ENCODE peak calls at places on chromosomes 1 and 21, in nine cellular contexts. K is A549, L is esophagus muscularis mucosa, T is breast epithelium, V is prostate gland, E is IMR-90, W is stomach, Z is heart left ventricle, F is NB4. C is an unnamed sample.

GRCh38 chr1:183956559-183957188 is 80.9 kb downstream of the COLGALT2 start:
- DNase-seq in T (no peak), E (peak), L (no peak), F (peak), K (peak), Z (no peak), W (no peak), V (no peak), C (peak)

GRCh38 chr21:36428789-36429671 is 43.8 kb downstream of the CHAF1B start:
- DNase-seq in F (peak), V (no peak), K (no peak), W (no peak), T (no peak), L (no peak), Z (no peak), E (no peak), C (no peak)

GRCh38 chr1:119323216-119323982 is 45.2 kb upstream of the HAO2 start:
- DNase-seq in E (no peak), Z (no peak), W (no peak), L (no peak), K (no peak), V (no peak), T (no peak), F (peak), C (no peak)

GRCh38 chr1:87279966-87280535 is 48.6 kb upstream of the LMO4 start:
- DNase-seq in K (peak), W (no peak), F (peak), E (peak), Z (no peak), L (no peak), T (no peak), V (no peak), C (no peak)

GRCh38 chr1:234645474-234645953 is 35.5 kb upstream of the IRF2BP2 start:
- DNase-seq in Z (no peak), W (no peak), V (no peak), F (peak), E (no peak), K (no peak), T (no peak), L (no peak), C (no peak)

GRCh38 chr1:159581422-159581821 is 6.2 kb upstream of the APCS start:
- DNase-seq in F (no peak), T (no peak), L (no peak), V (no peak), Z (no peak), K (no peak), E (no peak), W (no peak), C (no peak)

GRCh38 chr1:159282118-159282517 is 20.0 kb upstream of the FCER1A start:
- DNase-seq in Z (no peak), F (no peak), W (no peak), V (no peak), K (peak), T (no peak), L (no peak), E (no peak), C (no peak)

GRCh38 chr1:8889925-8890785 is 11.7 kb upstream of the ENO1 start:
- DNase-seq in L (peak), F (no peak), V (peak), E (peak), T (peak), W (peak), Z (peak), K (peak), C (peak)

GRCh38 chr21:42160111-42160949 is 58.6 kb upstream of the ABCG1 start:
- DNase-seq in V (no peak), Z (no peak), K (no peak), T (peak), L (no peak), W (no peak), E (no peak), F (no peak), C (no peak)

GRCh38 chr1:93707956-93708355 is 26.3 kb upstream of the BCAR3 start:
- DNase-seq in E (no peak), Z (no peak), W (no peak), V (no peak), T (no peak), F (no peak), K (no peak), L (no peak), C (no peak)

GRCh38 chr1:193113992-193114332 is 7.9 kb upstream of the CDC73 start:
- DNase-seq in T (no peak), Z (no peak), V (no peak), F (no peak), E (no peak), W (no peak), L (no peak), K (no peak), C (no peak)

GRCh38 chr1:154607084-154607747 is 770 bp downstream of the ADAR start:
- DNase-seq in L (no peak), W (no peak), Z (no peak), K (peak), F (peak), E (peak), V (peak), T (no peak), C (no peak)

GRCh38 chr1:59605761-59606160 is 209.0 kb upstream of the HOOK1 start:
- DNase-seq in T (no peak), K (no peak), L (no peak), E (peak), V (no peak), W (no peak), F (no peak), Z (no peak), C (no peak)

GRCh38 chr1:9723068-9723805 is 71.7 kb downstream of the PIK3CD start:
- DNase-seq in K (no peak), E (no peak), T (no peak), F (no peak), Z (no peak), V (no peak), W (no peak), L (no peak), C (no peak)

GRCh38 chr1:18926315-18927081 is 24.1 kb upstream of the ALDH4A1 start:
- DNase-seq in F (peak), E (peak), V (no peak), L (no peak), K (peak), T (no peak), W (peak), Z (peak), C (peak)

GRCh38 chr1:159000070-159000409 is 9.7 kb upstream of the IFI16 start:
- DNase-seq in Z (no peak), T (no peak), W (no peak), K (no peak), E (no peak), L (no peak), V (no peak), F (no peak), C (no peak)

GRCh38 chr1:84020151-84020550 is 21.2 kb upstream of the TTLL7 start:
- DNase-seq in K (no peak), Z (no peak), T (no peak), E (no peak), W (no peak), L (no peak), F (no peak), V (peak), C (no peak)

GRCh38 chr1:37034301-37035013 is at the start of gene GRIK3:
- DNase-seq in T (no peak), F (no peak), K (no peak), W (no peak), Z (no peak), V (no peak), E (no peak), L (no peak), C (no peak)

GRCh38 chr1:186325239-186325638 is 49.8 kb downstream of the TPR start:
- DNase-seq in L (no peak), F (peak), E (peak), K (peak), T (no peak), W (no peak), V (no peak), Z (no peak), C (no peak)

GRCh38 chr1:212982430-212983152 is 32.2 kb downstream of the VASH2 start:
- DNase-seq in T (no peak), F (no peak), Z (peak), W (peak), V (no peak), E (peak), K (no peak), L (peak), C (no peak)

GRCh38 chr1:183881387-183882084 is 76.6 kb downstream of the RGL1 start:
- DNase-seq in K (peak), T (peak), W (peak), L (no peak), E (peak), V (peak), F (no peak), Z (peak), C (peak)

GRCh38 chr1:38291906-38292521 is 245.4 kb upstream of the POU3F1 start:
- DNase-seq in E (no peak), Z (no peak), K (no peak), W (no peak), T (no peak), F (no peak), L (no peak), V (no peak), C (no peak)

GRCh38 chr1:29077155-29077554 is 46.5 kb downstream of the TMEM200B start:
- DNase-seq in W (no peak), V (no peak), F (no peak), T (no peak), E (no peak), K (no peak), Z (no peak), L (no peak), C (no peak)

GRCh38 chr1:151989131-151989868 is 4.4 kb downstream of the S100A10 start:
- DNase-seq in V (peak), E (peak), W (peak), T (no peak), L (no peak), K (peak), Z (peak), F (peak), C (no peak)
- TF ChIP-seq POLR2A in V (no peak), E (peak), W (no peak), T (no peak), L (no peak), K (no peak), Z (no peak), F (no peak), C (peak)

DNA sequence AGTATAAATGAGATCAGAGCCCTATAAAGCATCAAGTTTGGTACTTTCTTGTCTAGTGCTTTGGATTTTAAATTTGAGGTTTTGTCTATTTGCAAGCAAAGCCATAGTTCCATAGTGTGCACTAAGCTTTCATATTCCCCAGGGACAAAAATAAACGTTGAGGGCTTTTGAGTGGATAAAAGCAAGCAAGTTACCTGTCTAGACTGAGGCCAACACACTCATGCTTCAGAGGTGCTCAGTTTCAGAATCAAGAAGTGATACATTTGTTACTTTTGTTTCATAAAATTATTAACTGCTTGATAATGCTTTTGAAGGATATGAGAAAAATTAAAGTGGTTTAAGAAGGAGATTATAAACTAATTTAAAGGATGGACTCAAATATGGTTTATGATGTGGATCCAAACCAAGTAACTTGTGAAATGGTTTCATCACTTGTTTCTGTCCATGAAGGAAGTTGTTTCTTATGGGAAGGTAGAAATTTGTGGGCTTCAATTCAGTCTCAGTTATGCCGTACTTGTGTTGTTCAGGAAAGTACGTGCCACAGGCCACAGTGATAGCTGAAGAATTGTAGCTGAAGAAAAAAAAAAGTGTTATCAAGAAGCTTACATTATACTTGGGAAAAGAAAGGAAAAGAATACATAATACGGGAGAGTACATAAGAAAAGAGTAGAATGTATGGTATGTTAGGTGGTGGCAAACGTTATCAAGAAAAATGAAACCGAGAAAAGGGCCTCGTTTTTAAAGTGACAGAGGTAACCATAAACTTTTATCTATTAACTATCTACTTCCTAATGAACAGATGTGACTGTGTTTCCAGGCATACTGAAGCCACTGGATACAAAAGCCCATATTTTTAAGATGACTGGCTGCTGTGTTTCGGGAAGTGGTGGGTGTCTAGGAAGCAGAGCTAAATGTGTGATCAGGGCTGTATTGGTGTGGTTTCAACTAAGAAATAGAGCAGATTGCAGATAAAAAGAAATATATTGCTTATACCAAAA is 71.4 kb downstream of the CHRM3 start:
- DNase-seq in L (no peak), V (no peak), W (no peak), F (no peak), E (no peak), K (no peak), T (no peak), Z (no peak), C (no peak)
- TF ChIP-seq POLR2A in L (no peak), V (no peak), W (no peak), F (no peak), E (no peak), K (no peak), T (no peak), Z (no peak), C (no peak)

GRCh38 chr1:3355089-3355488 is 99.4 kb upstream of the ARHGEF16 start:
- DNase-seq in E (no peak), T (no peak), L (no peak), W (no peak), Z (no peak), F (no peak), V (no peak), K (no peak), C (no peak)
- TF ChIP-seq POLR2A in E (no peak), T (no peak), L (no peak), W (no peak), Z (no peak), F (no peak), V (no peak), K (no peak), C (no peak)

DNA sequence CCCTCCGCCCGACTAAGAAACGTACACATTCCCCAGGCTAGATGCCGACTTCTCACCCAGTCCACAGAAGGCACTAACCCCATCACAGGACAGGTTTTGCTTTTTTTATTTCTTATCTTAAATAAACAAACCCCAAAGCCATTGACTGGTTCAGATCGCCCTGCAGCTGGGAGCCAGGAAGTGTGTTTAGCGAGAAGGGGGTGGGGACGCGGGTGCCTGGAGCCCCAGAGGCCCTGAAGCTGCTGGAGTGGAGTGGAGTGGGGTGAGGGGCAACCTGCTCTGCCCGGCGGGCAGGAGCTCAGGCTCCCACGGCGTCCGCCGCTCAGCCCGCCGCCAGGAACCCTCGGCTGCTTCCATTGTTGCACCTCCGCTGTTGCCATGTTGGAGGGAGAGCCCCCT is 724 bp downstream of the PIK3C2B start:
- DNase-seq in F (peak), E (peak), V (peak), L (no peak), Z (peak), W (peak), T (no peak), K (peak), C (peak)
- TF ChIP-seq POLR2A in F (no peak), E (no peak), V (no peak), L (no peak), Z (no peak), W (no peak), T (no peak), K (no peak), C (no peak)

GRCh38 chr1:56415258-56415657 is 164.1 kb downstream of the PLPP3 start:
- DNase-seq in V (no peak), E (no peak), K (no peak), T (no peak), W (no peak), L (no peak), F (no peak), Z (no peak), C (no peak)
- TF ChIP-seq POLR2A in V (no peak), E (no peak), K (no peak), T (no peak), W (no peak), L (no peak), F (no peak), Z (no peak), C (no peak)